ENCODE peak calls at places on chromosomes 7 and 10, in four cellular contexts. W, C, I and Z are unnamed samples.

GRCh38 chr10:120511165-120511564 is 54.1 kb downstream of the PLPP4 start:
- DNase-seq in I (no peak), W (no peak), C (no peak), Z (no peak)

GRCh38 chr7:32239764-32240163 is 169.6 kb upstream of the PDE1C start:
- DNase-seq in I (no peak), W (no peak), C (no peak), Z (no peak)

GRCh38 chr7:37480642-37481041 is 32.0 kb upstream of the ELMO1 start:
- DNase-seq in C (no peak), W (no peak), I (no peak), Z (no peak)

GRCh38 chr10:117152668-117153067 is 14.6 kb upstream of the VAX1 start:
- DNase-seq in W (no peak), C (no peak), I (no peak), Z (no peak)

GRCh38 chr7:94375167-94375566 is 19.5 kb upstream of the COL1A2 start:
- DNase-seq in C (no peak), I (no peak), W (no peak), Z (no peak)

GRCh38 chr10:95532536-95532935 is 28.6 kb downstream of the SORBS1 start:
- DNase-seq in I (no peak), W (no peak), C (no peak), Z (no peak)

GRCh38 chr7:85023066-85023687 is 163.7 kb downstream of the SEMA3D start:
- DNase-seq in I (peak; percentile 21), W (no peak), C (no peak), Z (no peak)

GRCh38 chr7:1863091-1863900 is 193.2 kb downstream of the ELFN1 start:
- DNase-seq in C (no peak), I (no peak), W (no peak), Z (no peak)

GRCh38 chr10:47166405-47166777 is 133.6 kb upstream of the GDF10 start:
- DNase-seq in I (no peak), W (no peak), C (no peak), Z (no peak)

GRCh38 chr7:73308074-73308664 is 457 bp downstream of the NSUN5 start:
- DNase-seq in I (no peak), W (no peak), C (no peak), Z (no peak)

GRCh38 chr10:131620904-131621303 is 279.9 kb upstream of the PPP2R2D start:
- DNase-seq in I (no peak), C (no peak), W (no peak), Z (no peak)

GRCh38 chr7:148727501-148728278 is 29.0 kb downstream of the CUL1 start:
- DNase-seq in C (no peak), I (no peak), W (no peak), Z (no peak)

GRCh38 chr7:18874875-18875274 is 242.6 kb downstream of the TWIST1 start:
- DNase-seq in W (no peak), I (no peak), C (no peak), Z (no peak)

GRCh38 chr10:69973678-69974077 is 79.0 kb upstream of the MACROH2A2 start:
- DNase-seq in I (no peak), C (no peak), W (no peak), Z (no peak)

GRCh38 chr7:4739528-4739992 is 35.9 kb upstream of the AP5Z1 start:
- DNase-seq in I (peak; percentile 84), W (no peak), C (no peak), Z (peak; percentile 77)

GRCh38 chr7:4895766-4896165 is 12.2 kb upstream of the RADIL start:
- DNase-seq in I (no peak), W (no peak), C (no peak), Z (no peak)

GRCh38 chr10:131946321-131946751 is 35.4 kb downstream of the BNIP3 start:
- DNase-seq in I (no peak), W (no peak), C (no peak), Z (no peak)

GRCh38 chr10:117818696-117819095 is 228.0 kb downstream of the RAB11FIP2 start:
- DNase-seq in W (no peak), C (no peak), I (no peak), Z (no peak)

GRCh38 chr7:24842449-24843241 is 85.4 kb upstream of the GSDME start:
- DNase-seq in W (no peak), I (peak; percentile 93), C (no peak), Z (no peak)

GRCh38 chr7:30694218-30694745 is 12.0 kb upstream of the CRHR2 start:
- DNase-seq in I (peak; percentile 39), W (no peak), C (no peak), Z (no peak)

GRCh38 chr10:16909271-16909767 is 92.1 kb upstream of the RSU1 start:
- DNase-seq in I (no peak), C (no peak), W (no peak), Z (peak; percentile 64)

GRCh38 chr10:52221937-52222336 is 92.1 kb upstream of the DKK1 start:
- DNase-seq in W (no peak), C (no peak), I (peak; percentile 58), Z (no peak)

GRCh38 chr10:100978121-100978895 is 9.0 kb downstream of the MRPL43 start:
- DNase-seq in C (no peak), W (no peak), I (no peak), Z (no peak)

GRCh38 chr10:36254191-36254590 is 612.1 kb upstream of the FZD8 start:
- DNase-seq in C (no peak), I (no peak), W (no peak), Z (no peak)

GRCh38 chr7:74252893-74253292 is 1.3 kb downstream of the RFC2 start:
- DNase-seq in C (no peak), I (no peak), W (no peak), Z (no peak)

GRCh38 chr10:35091994-35092393 is 1.9 kb upstream of the CUL2 start:
- DNase-seq in C (no peak), I (no peak), W (no peak), Z (no peak)

GRCh38 chr7:133124974-133125373 is 43.1 kb upstream of the CHCHD3 start:
- DNase-seq in W (no peak), C (no peak), I (no peak), Z (no peak)

GRCh38 chr10:103451871-103452713 is at the start of gene CALHM2:
- DNase-seq in W (no peak), C (no peak), I (peak; percentile 13), Z (peak; percentile 82)

GRCh38 chr7:36312064-36312914 is 77.4 kb upstream of the ANLN start:
- DNase-seq in W (no peak), I (peak; percentile 53), C (no peak), Z (no peak)

GRCh38 chr10:70272925-70273316 is 10.9 kb downstream of the NPFFR1 start:
- DNase-seq in I (no peak), C (peak; percentile 74), W (no peak), Z (peak; percentile 49)

GRCh38 chr10:68238371-68238770 is 6.5 kb upstream of the ATOH7 start:
- DNase-seq in W (no peak), I (no peak), C (no peak), Z (no peak)

GRCh38 chr7:7292085-7292484 is 109.7 kb downstream of the C1GALT1 start:
- DNase-seq in C (no peak), W (no peak), I (no peak), Z (no peak)

GRCh38 chr10:59079386-59080226 is 96.8 kb upstream of the PHYHIPL start:
- DNase-seq in I (peak; percentile 39), C (no peak), W (no peak), Z (no peak)

GRCh38 chr7:149330914-149331567 is 69.0 kb downstream of the ZNF783 start:
- DNase-seq in C (no peak), I (peak; percentile 18), W (no peak), Z (no peak)

GRCh38 chr7:11748884-11749283 is 83.1 kb downstream of the THSD7A start:
- DNase-seq in W (no peak), C (no peak), I (no peak), Z (no peak)

GRCh38 chr10:35876248-35876647 is 234.2 kb upstream of the FZD8 start:
- DNase-seq in I (no peak), W (no peak), C (no peak), Z (no peak)

GRCh38 chr7:84218681-84219080 is 24.1 kb upstream of the SEMA3A start:
- DNase-seq in I (no peak), W (no peak), C (no peak), Z (no peak)

GRCh38 chr7:82740246-82740848 is 296.8 kb upstream of the CACNA2D1 start:
- DNase-seq in I (peak; percentile 28), C (no peak), W (no peak), Z (peak; percentile 48)
- TF ChIP-seq TAF1 in I (no peak), C (no peak), W (no peak), Z (no peak)

GRCh38 chr10:49568235-49568634 is 29.3 kb upstream of the ERCC6 start:
- DNase-seq in I (no peak), W (no peak), C (peak; percentile 9), Z (no peak)
- H3K9ac ChIP-seq in I (no peak overlapping the region), W (no peak overlapping the region), C (no peak overlapping the region), Z (no peak overlapping the region)

GRCh38 chr7:138832966-138833365 is 35.0 kb upstream of the ATP6V0A4 start:
- DNase-seq in W (no peak), I (no peak), C (no peak), Z (no peak)

GRCh38 chr7:138825049-138825721 is 27.2 kb upstream of the ATP6V0A4 start:
- DNase-seq in I (no peak), W (no peak), C (no peak), Z (no peak)

GRCh38 chr7:138833596-138833995 is 35.6 kb upstream of the ATP6V0A4 start:
- DNase-seq in I (no peak), W (no peak), C (no peak), Z (no peak)

GRCh38 chr7:138829335-138829734 is 31.3 kb upstream of the ATP6V0A4 start:
- DNase-seq in I (peak; percentile 15), W (no peak), C (no peak), Z (no peak)

GRCh38 chr7:138828302-138828701 is 30.3 kb upstream of the ATP6V0A4 start:
- DNase-seq in I (no peak), C (no peak), W (no peak), Z (no peak)
- TF ChIP-seq TAF1 in I (no peak), C (no peak), W (no peak), Z (no peak)

GRCh38 chr7:25951414-25952276 is 200.4 kb upstream of the NFE2L3 start:
- DNase-seq in I (no peak), W (no peak), C (no peak), Z (peak; percentile 39)

GRCh38 chr7:25953859-25954258 is 198.1 kb upstream of the NFE2L3 start:
- DNase-seq in C (no peak), W (no peak), I (no peak), Z (no peak)

GRCh38 chr7:25954395-25954794 is 197.6 kb upstream of the NFE2L3 start:
- DNase-seq in I (no peak), W (no peak), C (no peak), Z (no peak)

GRCh38 chr7:25950488-25951413 is 201.2 kb upstream of the NFE2L3 start:
- DNase-seq in W (peak; percentile 96), C (peak; percentile 69), I (peak; percentile 88), Z (peak; percentile 97)

GRCh38 chr7:25952277-25953057 is 199.5 kb upstream of the NFE2L3 start:
- DNase-seq in I (peak; percentile 93), C (no peak), W (no peak), Z (no peak)
- H3K9ac ChIP-seq in I (peak overlapping the region; percentile 73), C (no peak overlapping the region), W (no peak overlapping the region), Z (no peak overlapping the region)

GRCh38 chr7:156036153-156036552 is 223.9 kb upstream of the SHH start:
- DNase-seq in W (no peak), I (no peak), C (no peak), Z (no peak)

GRCh38 chr7:156041398-156041797 is 229.1 kb upstream of the SHH start:
- DNase-seq in W (no peak), C (no peak), I (no peak), Z (no peak)

GRCh38 chr7:156039194-156039593 is 226.9 kb upstream of the SHH start:
- DNase-seq in I (no peak), C (no peak), W (no peak), Z (no peak)

GRCh38 chr7:156039971-156040677 is 227.9 kb upstream of the SHH start:
- DNase-seq in C (no peak), W (no peak), I (no peak), Z (no peak)

GRCh38 chr7:156038345-156038744 is 226.1 kb upstream of the SHH start:
- DNase-seq in W (no peak), C (no peak), I (no peak), Z (no peak)
- TF ChIP-seq TAF1 in W (no peak), C (no peak), I (no peak), Z (no peak)